ENCODE peak calls at places on chromosome 18, in eight cellular contexts. V, P, M, A, I, W, T and G are unnamed samples.

GRCh38 chr18:75775121-75775520 is 347.6 kb upstream of the SMIM21 start:
- DNase-seq in W (no peak), V (no peak), T (no peak), A (no peak), I (no peak), P (no peak), M (no peak), G (no peak)

GRCh38 chr18:44654555-44654954 is 26.1 kb upstream of the SETBP1 start:
- DNase-seq in V (no peak), M (no peak), I (no peak), W (no peak), A (no peak), T (no peak), P (peak; percentile 54), G (no peak)

GRCh38 chr18:47594621-47595086 is 335.8 kb downstream of the SMAD2 start:
- DNase-seq in I (no peak), A (no peak), V (no peak), P (no peak), W (no peak), T (no peak), M (no peak), G (no peak)

GRCh38 chr18:44848931-44849330 is 168.2 kb downstream of the SETBP1 start:
- DNase-seq in M (no peak), I (peak; percentile 59), T (no peak), P (no peak), A (peak; percentile 24), W (no peak), V (no peak), G (no peak)

GRCh38 chr18:78913395-78913794 is 66.2 kb upstream of the SALL3 start:
- DNase-seq in P (no peak), I (no peak), W (no peak), M (no peak), A (no peak), V (no peak), T (no peak), G (no peak)

GRCh38 chr18:55404811-55405654 is 183.0 kb downstream of the TCF4 start:
- DNase-seq in I (no peak), M (no peak), V (no peak), W (no peak), P (no peak), A (no peak), T (no peak), G (no peak)

GRCh38 chr18:5890606-5891360 is 4.5 kb downstream of the TMEM200C start:
- DNase-seq in M (peak; percentile 79), V (no peak), P (no peak), A (no peak), T (no peak), W (no peak), I (peak; percentile 70), G (peak; percentile 77)

GRCh38 chr18:42961298-42961697 is 154.2 kb downstream of the RIT2 start:
- DNase-seq in T (no peak), V (no peak), A (no peak), P (no peak), M (no peak), W (no peak), I (no peak), G (no peak)

GRCh38 chr18:36187138-36187825 is at the start of gene MOCOS:
- DNase-seq in A (peak; percentile 72), P (peak; percentile 67), V (no peak), T (peak; percentile 86), M (peak; percentile 94), W (peak; percentile 29), I (peak; percentile 91), G (peak; percentile 89)

DNA sequence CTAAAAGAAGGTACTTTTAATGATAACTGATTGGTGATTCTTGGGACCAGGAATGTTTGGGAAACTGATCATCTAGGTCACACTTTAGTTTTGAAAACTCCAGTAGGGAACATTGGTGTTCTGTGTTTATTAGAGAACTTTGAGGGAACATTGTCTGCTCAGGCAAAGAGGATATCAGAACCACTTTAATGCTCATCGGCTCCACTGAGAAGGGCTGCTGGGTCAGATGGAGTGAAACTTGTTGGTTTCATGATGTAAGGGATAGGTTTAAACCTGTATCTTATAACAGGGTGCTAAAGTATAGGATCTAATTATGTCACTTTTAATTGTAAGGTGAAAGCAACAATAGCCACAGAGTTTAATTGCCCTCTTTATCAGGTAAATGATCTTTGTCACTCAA is 14.2 kb upstream of the POLI start:
- DNase-seq in V (no peak), P (no peak), I (no peak), M (no peak), A (no peak), W (no peak), T (no peak), G (no peak)
- H3K27ac ChIP-seq in V (no peak overlapping the region), P (no peak overlapping the region), I (no peak overlapping the region), M (no peak overlapping the region), A (no peak overlapping the region), W (no peak overlapping the region), T (peak overlapping the region; percentile 61), G (no peak overlapping the region)

DNA sequence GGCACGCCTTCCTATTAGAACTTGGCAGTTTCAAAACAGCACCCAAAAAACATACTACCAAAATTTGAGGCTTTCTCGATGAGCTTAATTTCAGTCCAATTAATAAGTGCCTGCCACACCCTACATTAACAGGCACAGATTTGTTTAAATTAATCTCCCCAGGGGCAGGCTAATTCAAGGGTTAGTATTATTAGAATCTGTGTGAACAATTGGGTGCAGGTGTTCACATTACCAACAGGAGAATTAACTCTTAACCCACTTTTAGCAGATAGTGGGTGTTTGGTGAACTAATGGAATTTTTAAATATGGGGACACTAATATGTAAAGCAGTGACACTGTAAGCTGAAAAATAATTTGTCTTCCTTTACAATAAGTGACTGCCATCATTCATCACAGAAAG is 4.1 kb downstream of the MBD2 start:
- DNase-seq in A (no peak), W (no peak), P (no peak), I (no peak), V (no peak), M (no peak), T (no peak), G (no peak)
- H3K4me3 ChIP-seq in A (no peak overlapping the region), W (no peak overlapping the region), P (peak overlapping the region; percentile 28), I (no peak overlapping the region), V (no peak overlapping the region), M (no peak overlapping the region), T (no peak overlapping the region), G (no peak overlapping the region)

GRCh38 chr18:532023-532422 is 31.5 kb upstream of the COLEC12 start:
- DNase-seq in W (no peak), A (no peak), T (no peak), I (no peak), V (no peak), P (no peak), M (no peak), G (no peak)
- H3K27ac ChIP-seq in W (no peak overlapping the region), A (no peak overlapping the region), T (no peak overlapping the region), I (no peak overlapping the region), V (no peak overlapping the region), P (no peak overlapping the region), M (no peak overlapping the region), G (no peak overlapping the region)

DNA sequence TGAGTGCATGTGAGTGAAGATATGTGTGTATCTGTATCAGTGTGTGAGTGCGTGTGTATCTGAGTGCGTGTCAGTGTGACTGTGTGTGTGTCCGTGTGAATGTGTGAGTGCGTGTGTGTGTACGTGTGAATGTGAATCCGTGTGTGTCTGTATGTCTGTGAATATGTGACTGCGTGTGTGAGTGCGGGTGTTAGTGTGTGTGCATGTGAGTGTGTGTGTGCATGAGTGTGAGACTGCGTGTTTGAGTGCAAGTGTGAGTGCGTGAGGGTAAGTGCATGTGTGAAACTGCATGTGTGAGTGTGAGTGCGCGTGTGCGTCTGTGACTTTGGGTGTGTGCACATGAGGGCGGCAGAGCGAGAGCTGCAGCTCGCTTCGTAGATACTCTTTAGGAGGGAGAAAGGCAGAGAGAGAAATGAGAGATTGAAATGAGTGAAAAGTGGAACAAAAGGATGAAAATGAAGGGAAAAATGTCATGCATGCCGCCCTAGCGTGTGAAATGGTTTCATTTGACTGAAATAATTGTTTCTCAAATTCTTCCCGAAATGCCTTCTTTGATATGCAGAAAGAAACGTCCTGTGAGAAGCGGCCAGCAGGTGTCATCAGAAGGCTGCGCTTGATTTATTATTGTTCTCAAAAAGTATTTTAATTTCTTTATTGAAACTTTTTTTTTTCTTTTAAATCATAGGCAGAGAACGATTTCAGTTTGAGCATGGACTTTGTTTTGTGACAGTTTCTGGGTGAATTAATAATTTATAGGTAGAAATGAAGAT is 25.6 kb downstream of the ZNF407 start:
- DNase-seq in V (no peak), T (no peak), A (no peak), W (peak; percentile 10), M (no peak), I (peak; percentile 51), P (peak; percentile 23), G (no peak)
- H3K4me3 ChIP-seq in V (no peak overlapping the region), T (no peak overlapping the region), A (no peak overlapping the region), W (no peak overlapping the region), M (no peak overlapping the region), I (no peak overlapping the region), P (no peak overlapping the region), G (no peak overlapping the region)

GRCh38 chr18:22267225-22267624 is 97.8 kb downstream of the GATA6 start:
- DNase-seq in T (no peak), M (no peak), W (no peak), I (no peak), P (no peak), V (no peak), A (no peak), G (no peak)
- H3K27ac ChIP-seq in T (no peak overlapping the region), M (no peak overlapping the region), W (no peak overlapping the region), I (no peak overlapping the region), P (no peak overlapping the region), V (no peak overlapping the region), A (peak overlapping the region; percentile 92), G (peak overlapping the region; percentile 98)

GRCh38 chr18:65937180-65937579 is 186.4 kb downstream of the CDH7 start:
- DNase-seq in P (no peak), T (no peak), V (no peak), A (no peak), W (no peak), M (no peak), I (no peak), G (no peak)

GRCh38 chr18:65934874-65935273 is 184.1 kb downstream of the CDH7 start:
- DNase-seq in I (no peak), T (no peak), W (no peak), M (no peak), V (no peak), P (no peak), A (no peak), G (no peak)

GRCh38 chr18:65938592-65939372 is 188.0 kb downstream of the CDH7 start:
- DNase-seq in A (no peak), W (peak; percentile 0), V (no peak), P (peak; percentile 18), I (no peak), M (no peak), T (no peak), G (no peak)

GRCh38 chr18:65941482-65941881 is 190.7 kb downstream of the CDH7 start:
- DNase-seq in I (no peak), V (no peak), W (no peak), M (no peak), P (no peak), A (no peak), T (no peak), G (no peak)

DNA sequence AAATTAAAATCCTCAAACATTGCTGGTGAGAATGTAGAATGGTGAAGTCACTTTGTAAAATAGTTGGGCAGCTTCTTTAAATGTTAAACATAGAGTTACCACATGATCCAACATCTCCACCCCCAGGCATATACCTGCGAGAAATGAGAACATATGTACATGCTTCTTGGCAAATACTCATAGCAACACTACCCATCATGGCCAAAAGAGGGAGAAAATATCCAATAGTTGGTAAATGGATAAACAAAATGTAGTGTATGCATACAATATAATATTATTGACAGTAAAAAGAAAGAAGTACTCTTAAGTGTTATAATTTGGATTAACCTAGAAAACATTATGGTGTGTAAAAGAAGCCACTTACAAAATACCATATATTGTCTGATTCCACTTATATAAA is 185.9 kb downstream of the CDH7 start:
- DNase-seq in P (no peak), I (no peak), M (no peak), W (no peak), A (no peak), T (no peak), V (no peak), G (no peak)
- H3K4me3 ChIP-seq in P (no peak overlapping the region), I (no peak overlapping the region), M (no peak overlapping the region), W (no peak overlapping the region), A (no peak overlapping the region), T (no peak overlapping the region), V (no peak overlapping the region), G (no peak overlapping the region)

GRCh38 chr18:62883937-62884735 is 168.8 kb downstream of the PHLPP1 start:
- DNase-seq in T (no peak), P (no peak), I (no peak), A (no peak), V (no peak), W (no peak), M (no peak), G (no peak)
- H3K27ac ChIP-seq in T (no peak overlapping the region), P (no peak overlapping the region), I (no peak overlapping the region), A (no peak overlapping the region), V (no peak overlapping the region), W (no peak overlapping the region), M (no peak overlapping the region), G (no peak overlapping the region)